ENCODE peak calls at places on chromosome 11, in eight cellular contexts. S, R, O, L, K, T, E and U are unnamed samples.

GRCh38 chr11:123219066-123219697 is 24.1 kb upstream of the CLMP start:
- DNase-seq in T (no peak), L (no peak), O (no peak), K (peak; percentile 28), E (no peak), R (no peak), S (no peak), U (peak; percentile 47)

GRCh38 chr11:16572946-16573345 is 165.5 kb upstream of the C11orf58 start:
- DNase-seq in K (no peak), T (no peak), O (no peak), R (no peak), S (no peak), E (no peak), L (no peak), U (no peak)

GRCh38 chr11:43823316-43823715 is 57.3 kb upstream of the ALKBH3 start:
- DNase-seq in T (no peak), S (no peak), E (no peak), R (no peak), K (no peak), L (no peak), O (no peak), U (no peak)

GRCh38 chr11:43933608-43934358 is 8.7 kb upstream of the C11orf96 start:
- DNase-seq in O (no peak), L (no peak), S (no peak), E (no peak), T (no peak), K (peak; percentile 75), R (no peak), U (peak; percentile 65)

GRCh38 chr11:35387341-35387982 is 31.9 kb downstream of the SLC1A2 start:
- DNase-seq in O (no peak), R (no peak), L (no peak), T (no peak), K (peak; percentile 27), S (no peak), E (no peak), U (peak; percentile 12)

GRCh38 chr11:5234390-5234834 is at the start of gene HBD:
- DNase-seq in E (no peak), K (peak; percentile 35), O (no peak), R (peak; percentile 94), S (peak; percentile 64), T (no peak), L (no peak), U (peak; percentile 71)

GRCh38 chr11:119148855-119149370 is at the start of gene ABCG4:
- DNase-seq in T (no peak), K (peak; percentile 16), L (no peak), E (peak; percentile 35), R (no peak), S (no peak), O (no peak), U (no peak)

GRCh38 chr11:30631148-30631547 is 45.0 kb upstream of the MPPED2 start:
- DNase-seq in E (no peak), R (no peak), T (no peak), S (no peak), K (no peak), L (no peak), O (no peak), U (no peak)

GRCh38 chr11:30128269-30128932 is 102.4 kb upstream of the FSHB start:
- DNase-seq in O (no peak), S (no peak), K (peak; percentile 54), R (peak; percentile 44), T (peak; percentile 35), L (no peak), E (no peak), U (peak; percentile 43)

GRCh38 chr11:24391165-24391564 is 105.7 kb upstream of the LUZP2 start:
- DNase-seq in O (no peak), K (peak; percentile 45), S (peak; percentile 5), T (no peak), E (no peak), R (peak; percentile 27), L (no peak), U (peak; percentile 4)

GRCh38 chr11:96263361-96263763 is 79.6 kb downstream of the MAML2 start:
- DNase-seq in S (peak; percentile 89), E (no peak), T (no peak), R (peak; percentile 46), K (peak; percentile 79), L (no peak), O (no peak), U (peak; percentile 84)

GRCh38 chr11:61919113-61919840 is 1.9 kb upstream of the RAB3IL1 start:
- DNase-seq in L (no peak), T (no peak), O (no peak), S (no peak), K (no peak), R (peak; percentile 46), E (peak; percentile 3), U (no peak)

GRCh38 chr11:68643576-68643975 is 40.8 kb upstream of the GAL start:
- DNase-seq in L (no peak), O (no peak), E (no peak), K (peak; percentile 36), T (no peak), S (no peak), R (no peak), U (no peak)

GRCh38 chr11:61969838-61970452 is 2.5 kb upstream of the FTH1 start:
- DNase-seq in R (peak; percentile 84), K (peak; percentile 90), L (no peak), O (no peak), S (peak; percentile 90), T (peak; percentile 84), E (no peak), U (peak; percentile 93)

GRCh38 chr11:11978792-11979486 is 29.5 kb downstream of the DKK3 start:
- DNase-seq in R (no peak), T (no peak), S (no peak), L (no peak), K (peak; percentile 95), E (no peak), O (no peak), U (peak; percentile 84)

GRCh38 chr11:79119491-79120284 is 321.1 kb downstream of the TENM4 start:
- DNase-seq in E (no peak), O (no peak), K (no peak), R (no peak), L (no peak), S (peak; percentile 41), T (peak; percentile 98), U (no peak)

GRCh38 chr11:62500066-62501035 is 46.3 kb downstream of the AHNAK start:
- DNase-seq in L (no peak), E (peak; percentile 61), R (no peak), S (peak; percentile 45), O (no peak), T (no peak), K (no peak), U (no peak)

GRCh38 chr11:47979378-47980092 is 824 bp upstream of the PTPRJ start:
- DNase-seq in O (no peak), K (no peak), L (no peak), T (no peak), R (no peak), S (no peak), E (no peak), U (no peak)

GRCh38 chr11:64000026-64000739 is 13.9 kb downstream of the OTUB1 start:
- DNase-seq in O (peak; percentile 44), S (peak; percentile 47), L (peak; percentile 76), K (peak; percentile 82), T (no peak), R (no peak), E (peak; percentile 74), U (peak; percentile 68)

GRCh38 chr11:117843666-117844484 is 19.3 kb upstream of the FXYD2 start:
- DNase-seq in S (peak; percentile 54), O (peak; percentile 72), L (peak; percentile 64), K (peak; percentile 78), T (peak; percentile 34), R (peak; percentile 91), E (peak; percentile 88), U (peak; percentile 77)

GRCh38 chr11:11871991-11872401 is 30.2 kb downstream of the USP47 start:
- DNase-seq in E (no peak), S (no peak), K (no peak), T (no peak), R (no peak), L (no peak), O (no peak), U (no peak)

GRCh38 chr11:42890773-42891172 is 421.0 kb upstream of the API5 start:
- DNase-seq in K (no peak), O (no peak), R (no peak), E (no peak), T (no peak), S (no peak), L (no peak), U (no peak)

GRCh38 chr11:61616443-61616842 is 35.6 kb upstream of the SYT7 start:
- DNase-seq in E (no peak), O (no peak), K (peak; percentile 38), T (no peak), S (no peak), L (no peak), R (no peak), U (peak; percentile 94)

GRCh38 chr11:82960779-82961143 is 59.2 kb downstream of the DDIAS start:
- DNase-seq in O (no peak), E (no peak), T (no peak), L (no peak), K (no peak), S (no peak), R (no peak), U (no peak)

GRCh38 chr11:94768602-94769511 is 701 bp downstream of the AMOTL1 start:
- DNase-seq in K (peak; percentile 46), E (peak; percentile 13), L (no peak), S (no peak), O (no peak), T (peak; percentile 22), R (peak; percentile 53), U (no peak)

GRCh38 chr11:92225206-92225562 is 566 bp downstream of the FAT3 start:
- DNase-seq in O (no peak), T (no peak), R (no peak), L (no peak), E (no peak), S (no peak), K (no peak), U (no peak)

GRCh38 chr11:96091476-96091875 is 167.6 kb upstream of the MTMR2 start:
- DNase-seq in L (no peak), K (no peak), E (no peak), R (peak; percentile 68), O (no peak), T (no peak), S (peak; percentile 34), U (peak; percentile 28)

GRCh38 chr11:44030276-44030932 is 17.4 kb upstream of the ACCSL start:
- DNase-seq in O (no peak), S (no peak), R (peak; percentile 13), E (no peak), K (peak; percentile 92), T (no peak), L (peak; percentile 42), U (peak; percentile 94)

GRCh38 chr11:112584674-112585073 is 324.0 kb upstream of the PLET1 start:
- DNase-seq in R (peak; percentile 16), O (no peak), L (no peak), E (no peak), S (no peak), T (no peak), K (no peak), U (no peak)